ENCODE peak calls at places on chromosomes 7 and 10, in eight cellular contexts. One of them, this sample, is unnamed.
A peak's percentile ranks its signal among the peaks of the same experiment; 100 is the strongest.

GRCh38 chr7:37247881-37248280 is 200.8 kb downstream of the ELMO1 start:
- DNase-seq in M059J: peak; percentile 75
- DNase-seq in HT1080: peak; percentile 66
- DNase-seq in astrocyte of the cerebellum: peak; percentile 13
- DNase-seq in type B pancreatic cell: no peak
- DNase-seq in HL-60: peak; percentile 56
- DNase-seq in activated naive CD8-positive, alpha-beta T cell treated with anti-CD3 and anti-CD28 coated beads, Interleukin-2, amount 50 U/mL, for 24 hours: no peak
- DNase-seq in AG04450: no peak
- DNase-seq in this sample: no peak

GRCh38 chr7:128893251-128894100 is 17.0 kb downstream of the KCP start:
- DNase-seq in M059J: no peak
- DNase-seq in HT1080: no peak
- DNase-seq in astrocyte of the cerebellum: no peak
- DNase-seq in type B pancreatic cell: no peak
- DNase-seq in HL-60: no peak
- DNase-seq in activated naive CD8-positive, alpha-beta T cell treated with anti-CD3 and anti-CD28 coated beads, Interleukin-2, amount 50 U/mL, for 24 hours: no peak
- DNase-seq in AG04450: no peak
- DNase-seq in this sample: no peak

GRCh38 chr10:71748671-71749191 is 24.6 kb downstream of the VSIR start:
- DNase-seq in M059J: no peak
- DNase-seq in HT1080: peak; percentile 15
- DNase-seq in astrocyte of the cerebellum: no peak
- DNase-seq in type B pancreatic cell: no peak
- DNase-seq in HL-60: peak; percentile 90
- DNase-seq in activated naive CD8-positive, alpha-beta T cell treated with anti-CD3 and anti-CD28 coated beads, Interleukin-2, amount 50 U/mL, for 24 hours: peak; percentile 79
- DNase-seq in AG04450: no peak
- DNase-seq in this sample: peak; percentile 63

GRCh38 chr10:7986851-7987250 is 67.6 kb upstream of the GATA3 start:
- DNase-seq in M059J: peak; percentile 60
- DNase-seq in HT1080: peak; percentile 48
- DNase-seq in astrocyte of the cerebellum: no peak
- DNase-seq in type B pancreatic cell: no peak
- DNase-seq in HL-60: no peak
- DNase-seq in activated naive CD8-positive, alpha-beta T cell treated with anti-CD3 and anti-CD28 coated beads, Interleukin-2, amount 50 U/mL, for 24 hours: no peak
- DNase-seq in AG04450: peak; percentile 2
- DNase-seq in this sample: no peak

GRCh38 chr7:22397981-22398380 is 41.0 kb upstream of the RAPGEF5 start:
- DNase-seq in M059J: no peak
- DNase-seq in HT1080: peak; percentile 46
- DNase-seq in astrocyte of the cerebellum: no peak
- DNase-seq in type B pancreatic cell: no peak
- DNase-seq in HL-60: no peak
- DNase-seq in activated naive CD8-positive, alpha-beta T cell treated with anti-CD3 and anti-CD28 coated beads, Interleukin-2, amount 50 U/mL, for 24 hours: no peak
- DNase-seq in AG04450: no peak
- DNase-seq in this sample: no peak

GRCh38 chr7:138546829-138547228 is 86.8 kb downstream of the TRIM24 start:
- DNase-seq in M059J: no peak
- DNase-seq in HT1080: no peak
- DNase-seq in astrocyte of the cerebellum: no peak
- DNase-seq in type B pancreatic cell: no peak
- DNase-seq in HL-60: no peak
- DNase-seq in activated naive CD8-positive, alpha-beta T cell treated with anti-CD3 and anti-CD28 coated beads, Interleukin-2, amount 50 U/mL, for 24 hours: no peak
- DNase-seq in AG04450: no peak
- DNase-seq in this sample: no peak

GRCh38 chr10:119031496-119032059 is 2.1 kb downstream of the NANOS1 start:
- DNase-seq in M059J: no peak
- DNase-seq in HT1080: no peak
- DNase-seq in astrocyte of the cerebellum: no peak
- DNase-seq in type B pancreatic cell: no peak
- DNase-seq in HL-60: no peak
- DNase-seq in activated naive CD8-positive, alpha-beta T cell treated with anti-CD3 and anti-CD28 coated beads, Interleukin-2, amount 50 U/mL, for 24 hours: no peak
- DNase-seq in AG04450: no peak
- DNase-seq in this sample: no peak

GRCh38 chr10:3213758-3214545 is 41.4 kb upstream of the PITRM1 start:
- DNase-seq in M059J: no peak
- DNase-seq in HT1080: no peak
- DNase-seq in astrocyte of the cerebellum: no peak
- DNase-seq in type B pancreatic cell: no peak
- DNase-seq in HL-60: no peak
- DNase-seq in activated naive CD8-positive, alpha-beta T cell treated with anti-CD3 and anti-CD28 coated beads, Interleukin-2, amount 50 U/mL, for 24 hours: no peak
- DNase-seq in AG04450: no peak
- DNase-seq in this sample: no peak

GRCh38 chr10:72337039-72337629 is 17.6 kb downstream of the DNAJB12 start:
- DNase-seq in M059J: peak; percentile 61
- DNase-seq in HT1080: peak; percentile 62
- DNase-seq in astrocyte of the cerebellum: no peak
- DNase-seq in type B pancreatic cell: no peak
- DNase-seq in HL-60: no peak
- DNase-seq in activated naive CD8-positive, alpha-beta T cell treated with anti-CD3 and anti-CD28 coated beads, Interleukin-2, amount 50 U/mL, for 24 hours: peak; percentile 82
- DNase-seq in AG04450: no peak
- DNase-seq in this sample: peak; percentile 58

GRCh38 chr7:91504919-91505318 is 240.7 kb downstream of the FZD1 start:
- DNase-seq in M059J: no peak
- DNase-seq in HT1080: no peak
- DNase-seq in astrocyte of the cerebellum: no peak
- DNase-seq in type B pancreatic cell: no peak
- DNase-seq in HL-60: no peak
- DNase-seq in activated naive CD8-positive, alpha-beta T cell treated with anti-CD3 and anti-CD28 coated beads, Interleukin-2, amount 50 U/mL, for 24 hours: no peak
- DNase-seq in AG04450: no peak
- DNase-seq in this sample: no peak

GRCh38 chr7:102132209-102132752 is 154.4 kb upstream of the SH2B2 start:
- DNase-seq in M059J: no peak
- DNase-seq in HT1080: no peak
- DNase-seq in astrocyte of the cerebellum: no peak
- DNase-seq in type B pancreatic cell: no peak
- DNase-seq in HL-60: peak; percentile 82
- DNase-seq in activated naive CD8-positive, alpha-beta T cell treated with anti-CD3 and anti-CD28 coated beads, Interleukin-2, amount 50 U/mL, for 24 hours: no peak
- DNase-seq in AG04450: no peak
- DNase-seq in this sample: no peak

GRCh38 chr10:15254808-15255655 is 86.5 kb upstream of the NMT2 start:
- DNase-seq in M059J: no peak
- DNase-seq in HT1080: no peak
- DNase-seq in astrocyte of the cerebellum: no peak
- DNase-seq in type B pancreatic cell: no peak
- DNase-seq in HL-60: no peak
- DNase-seq in activated naive CD8-positive, alpha-beta T cell treated with anti-CD3 and anti-CD28 coated beads, Interleukin-2, amount 50 U/mL, for 24 hours: peak; percentile 24
- DNase-seq in AG04450: no peak
- DNase-seq in this sample: no peak